ENCODE peak calls at places on chromosomes 11 and 22, in nine cellular contexts. B, D, Q, K, L, M, R, I and J are unnamed samples.

GRCh38 chr22:37033605-37034430 is 14.3 kb downstream of the MPST start:
- DNase-seq in D (no peak), M (no peak), L (no peak), B (no peak), K (no peak), I (no peak), Q (no peak), R (no peak), J (no peak)

GRCh38 chr11:68855205-68855978 is 13.7 kb upstream of the CPT1A start:
- DNase-seq in I (peak), K (peak), M (no peak), D (peak), R (no peak), B (no peak), Q (peak), L (no peak), J (no peak)

GRCh38 chr11:14904745-14905103 is 12.7 kb upstream of the CYP2R1 start:
- DNase-seq in B (peak), K (peak), M (no peak), R (no peak), L (no peak), D (peak), I (no peak), Q (peak), J (peak)

GRCh38 chr22:47210112-47210657 is 447.7 kb downstream of the TBC1D22A start:
- DNase-seq in L (no peak), Q (no peak), M (no peak), R (no peak), K (no peak), D (peak), B (no peak), I (no peak), J (no peak)

GRCh38 chr11:111114091-111114490 is 131.4 kb upstream of the POU2AF2 start:
- DNase-seq in M (no peak), Q (no peak), R (no peak), B (no peak), D (no peak), I (no peak), L (no peak), K (no peak), J (no peak)

GRCh38 chr22:40310081-40310770 is 36.1 kb upstream of the ADSL start:
- DNase-seq in M (no peak), D (peak), I (peak), R (no peak), K (no peak), B (no peak), Q (no peak), L (no peak), J (no peak)

GRCh38 chr11:33161120-33162005 is at the start of gene CSTF3:
- DNase-seq in K (peak), I (peak), B (peak), Q (peak), R (peak), D (peak), M (peak), L (peak), J (peak)

GRCh38 chr22:28896611-28897010 is 13.2 kb downstream of the ZNRF3 start:
- DNase-seq in M (no peak), Q (no peak), I (no peak), B (no peak), K (peak), L (no peak), R (no peak), D (no peak), J (no peak)

GRCh38 chr11:116465056-116465455 is 307.7 kb downstream of the BUD13 start:
- DNase-seq in Q (no peak), R (no peak), I (no peak), M (no peak), L (no peak), D (no peak), K (no peak), B (no peak), J (no peak)

GRCh38 chr22:29002603-29003002 is 59.0 kb downstream of the C22orf31 start:
- DNase-seq in K (no peak), Q (no peak), L (no peak), R (no peak), B (no peak), I (no peak), M (no peak), D (no peak), J (no peak)

GRCh38 chr11:96168623-96169022 is 174.4 kb downstream of the MAML2 start:
- DNase-seq in D (peak), K (peak), R (no peak), Q (no peak), L (no peak), M (no peak), B (peak), I (peak), J (no peak)

GRCh38 chr22:26851125-26851524 is 193.7 kb downstream of the MIAT start:
- DNase-seq in M (no peak), Q (no peak), B (no peak), I (no peak), D (no peak), L (no peak), R (no peak), K (no peak), J (no peak)

GRCh38 chr11:69293819-69294505 is at the start of gene MYEOV:
- DNase-seq in Q (peak), K (peak), R (no peak), B (peak), M (no peak), L (no peak), D (peak), I (no peak), J (peak)

GRCh38 chr11:101019870-101020269 is 109.7 kb downstream of the PGR start:
- DNase-seq in K (no peak), M (no peak), I (no peak), Q (no peak), D (no peak), L (no peak), B (no peak), R (no peak), J (no peak)

GRCh38 chr11:57427692-57428082 is 766 bp upstream of the SLC43A3 start:
- DNase-seq in I (no peak), D (peak), K (no peak), L (no peak), M (no peak), R (no peak), B (no peak), Q (no peak), J (no peak)

GRCh38 chr11:83852775-83853442 is 566.7 kb upstream of the CCDC90B start:
- DNase-seq in B (no peak), M (no peak), I (no peak), K (no peak), R (no peak), L (no peak), Q (no peak), D (no peak), J (no peak)

GRCh38 chr22:37202001-37202555 is 10.2 kb downstream of the SSTR3 start:
- DNase-seq in L (no peak), I (no peak), K (no peak), R (no peak), D (no peak), Q (no peak), M (no peak), B (no peak), J (no peak)

GRCh38 chr11:86303257-86303656 is 1.2 kb downstream of the HIKESHI start:
- DNase-seq in B (no peak), I (peak), R (no peak), K (peak), D (no peak), M (no peak), Q (no peak), L (no peak), J (no peak)

GRCh38 chr11:9193316-9193715 is 71.8 kb downstream of the DENND5A start:
- DNase-seq in L (no peak), B (no peak), D (no peak), I (no peak), R (no peak), K (no peak), M (no peak), Q (no peak), J (no peak)

GRCh38 chr11:60625262-60625661 is 74.2 kb upstream of the MS4A8 start:
- DNase-seq in R (no peak), I (peak), B (no peak), D (peak), Q (peak), M (no peak), K (peak), L (no peak), J (no peak)

GRCh38 chr11:114219559-114220349 is 76.4 kb upstream of the NNMT start:
- DNase-seq in K (no peak), Q (peak), M (peak), R (no peak), D (no peak), B (no peak), I (no peak), L (no peak), J (no peak)